ENCODE peak calls at places on chromosome 15, in six cellular contexts. One of them, this sample, is unnamed.
A peak's percentile ranks its signal among the peaks of the same experiment; 100 is the strongest.

GRCh38 chr15:65054333-65055200 is 9.4 kb downstream of the SLC51B start:
- DNase-seq in neural progenitor cell: peak; percentile 81
- DNase-seq in lower lobe of right lung: peak; percentile 76
- DNase-seq in fibroblast of lung: peak; percentile 36
- DNase-seq in right cardiac atrium: peak; percentile 90
- DNase-seq in HCT116: peak; percentile 41
- DNase-seq in this sample: peak; percentile 81

GRCh38 chr15:33460166-33460805 is 149.5 kb downstream of the RYR3 start:
- DNase-seq in neural progenitor cell: no peak
- DNase-seq in lower lobe of right lung: no peak
- DNase-seq in fibroblast of lung: no peak
- DNase-seq in right cardiac atrium: no peak
- DNase-seq in HCT116: no peak
- DNase-seq in this sample: no peak

GRCh38 chr15:60973637-60974415 is 255.3 kb downstream of the RORA start:
- DNase-seq in neural progenitor cell: peak; percentile 42
- DNase-seq in lower lobe of right lung: no peak
- DNase-seq in fibroblast of lung: peak; percentile 74
- DNase-seq in right cardiac atrium: no peak
- DNase-seq in HCT116: no peak
- DNase-seq in this sample: no peak

GRCh38 chr15:77083381-77084160 is 12.7 kb upstream of the TSPAN3 start:
- DNase-seq in neural progenitor cell: peak; percentile 84
- DNase-seq in lower lobe of right lung: peak; percentile 90
- DNase-seq in fibroblast of lung: peak; percentile 76
- DNase-seq in right cardiac atrium: peak; percentile 90
- DNase-seq in HCT116: no peak
- DNase-seq in this sample: peak; percentile 91

GRCh38 chr15:79815468-79815867 is 81.3 kb downstream of the MTHFS start:
- DNase-seq in neural progenitor cell: no peak
- DNase-seq in lower lobe of right lung: no peak
- DNase-seq in fibroblast of lung: no peak
- DNase-seq in right cardiac atrium: peak; percentile 69
- DNase-seq in HCT116: no peak
- DNase-seq in this sample: no peak

GRCh38 chr15:100891316-100892012 is 11.8 kb downstream of the ALDH1A3 start:
- DNase-seq in neural progenitor cell: peak; percentile 79
- DNase-seq in lower lobe of right lung: no peak
- DNase-seq in fibroblast of lung: peak; percentile 22
- DNase-seq in right cardiac atrium: peak; percentile 64
- DNase-seq in HCT116: no peak
- DNase-seq in this sample: no peak

GRCh38 chr15:32843211-32843907 is 125.6 kb downstream of the GREM1 start:
- DNase-seq in neural progenitor cell: no peak
- DNase-seq in lower lobe of right lung: no peak
- DNase-seq in fibroblast of lung: no peak
- DNase-seq in right cardiac atrium: no peak
- DNase-seq in HCT116: no peak
- DNase-seq in this sample: no peak

GRCh38 chr15:45157056-45157455 is 27.3 kb downstream of the DUOX1 start:
- DNase-seq in neural progenitor cell: no peak
- DNase-seq in lower lobe of right lung: no peak
- DNase-seq in fibroblast of lung: peak; percentile 92
- DNase-seq in right cardiac atrium: no peak
- DNase-seq in HCT116: no peak
- DNase-seq in this sample: no peak

GRCh38 chr15:81275711-81276417 is 48.1 kb downstream of the STARD5 start:
- DNase-seq in neural progenitor cell: no peak
- DNase-seq in lower lobe of right lung: no peak
- DNase-seq in fibroblast of lung: peak; percentile 18
- DNase-seq in right cardiac atrium: no peak
- DNase-seq in HCT116: no peak
- DNase-seq in this sample: no peak

GRCh38 chr15:100131321-100132224 is 210.2 kb downstream of the ADAMTS17 start:
- DNase-seq in neural progenitor cell: peak; percentile 49
- DNase-seq in lower lobe of right lung: peak; percentile 62
- DNase-seq in fibroblast of lung: peak; percentile 71
- DNase-seq in right cardiac atrium: peak; percentile 91
- DNase-seq in HCT116: no peak
- DNase-seq in this sample: peak; percentile 82

GRCh38 chr15:31930967-31931366 is 99.3 kb upstream of the CHRNA7 start:
- DNase-seq in neural progenitor cell: no peak
- DNase-seq in lower lobe of right lung: no peak
- DNase-seq in fibroblast of lung: peak; percentile 30
- DNase-seq in right cardiac atrium: no peak
- DNase-seq in HCT116: no peak
- DNase-seq in this sample: no peak

GRCh38 chr15:73165435-73165834 is 113.2 kb downstream of the NEO1 start:
- DNase-seq in neural progenitor cell: no peak
- DNase-seq in lower lobe of right lung: no peak
- DNase-seq in fibroblast of lung: no peak
- DNase-seq in right cardiac atrium: no peak
- DNase-seq in HCT116: no peak
- DNase-seq in this sample: no peak

GRCh38 chr15:75659928-75660645 is 12.4 kb downstream of the SNX33 start:
- DNase-seq in neural progenitor cell: no peak
- DNase-seq in lower lobe of right lung: no peak
- DNase-seq in fibroblast of lung: peak; percentile 27
- DNase-seq in right cardiac atrium: no peak
- DNase-seq in HCT116: no peak
- DNase-seq in this sample: no peak

GRCh38 chr15:44550734-44551133 is 13.8 kb downstream of the EIF3J start:
- DNase-seq in neural progenitor cell: no peak
- DNase-seq in lower lobe of right lung: no peak
- DNase-seq in fibroblast of lung: no peak
- DNase-seq in right cardiac atrium: no peak
- DNase-seq in HCT116: no peak
- DNase-seq in this sample: no peak

GRCh38 chr15:80977627-80978036 is 12.0 kb downstream of the MESD start:
- DNase-seq in neural progenitor cell: peak; percentile 82
- DNase-seq in lower lobe of right lung: peak; percentile 74
- DNase-seq in fibroblast of lung: no peak
- DNase-seq in right cardiac atrium: peak; percentile 81
- DNase-seq in HCT116: no peak
- DNase-seq in this sample: peak; percentile 70

GRCh38 chr15:78229431-78230406 is 4.6 kb downstream of the ACSBG1 start:
- DNase-seq in neural progenitor cell: no peak
- DNase-seq in lower lobe of right lung: no peak
- DNase-seq in fibroblast of lung: no peak
- DNase-seq in right cardiac atrium: no peak
- DNase-seq in HCT116: no peak
- DNase-seq in this sample: no peak

GRCh38 chr15:84608707-84609284 is 8.0 kb downstream of the ZSCAN2 start:
- DNase-seq in neural progenitor cell: no peak
- DNase-seq in lower lobe of right lung: no peak
- DNase-seq in fibroblast of lung: no peak
- DNase-seq in right cardiac atrium: no peak
- DNase-seq in HCT116: no peak
- DNase-seq in this sample: no peak
- H3K4me1 ChIP-seq in neural progenitor cell: no peaks in the 10 kb centered on the region
- H3K4me1 ChIP-seq in lower lobe of right lung: no peaks in the 10 kb centered on the region
- H3K4me1 ChIP-seq in fibroblast of lung: no peaks in the 10 kb centered on the region
- H3K4me1 ChIP-seq in right cardiac atrium: peaks cover 2% of the 10 kb centered on the region
- H3K4me1 ChIP-seq in HCT116: no peaks in the 10 kb centered on the region
- H3K4me1 ChIP-seq in this sample: no peaks in the 10 kb centered on the region

GRCh38 chr15:57897870-57898269 is 167.6 kb downstream of the ALDH1A2 start:
- DNase-seq in neural progenitor cell: no peak
- DNase-seq in lower lobe of right lung: no peak
- DNase-seq in fibroblast of lung: no peak
- DNase-seq in right cardiac atrium: no peak
- DNase-seq in HCT116: no peak
- DNase-seq in this sample: no peak
- H3K4me3 ChIP-seq in neural progenitor cell: no peak overlapping the region
- H3K4me3 ChIP-seq in lower lobe of right lung: no peak overlapping the region
- H3K4me3 ChIP-seq in fibroblast of lung: no peak overlapping the region
- H3K4me3 ChIP-seq in right cardiac atrium: no peak overlapping the region
- H3K4me3 ChIP-seq in HCT116: no peak overlapping the region
- H3K4me3 ChIP-seq in this sample: no peak overlapping the region

DNA sequence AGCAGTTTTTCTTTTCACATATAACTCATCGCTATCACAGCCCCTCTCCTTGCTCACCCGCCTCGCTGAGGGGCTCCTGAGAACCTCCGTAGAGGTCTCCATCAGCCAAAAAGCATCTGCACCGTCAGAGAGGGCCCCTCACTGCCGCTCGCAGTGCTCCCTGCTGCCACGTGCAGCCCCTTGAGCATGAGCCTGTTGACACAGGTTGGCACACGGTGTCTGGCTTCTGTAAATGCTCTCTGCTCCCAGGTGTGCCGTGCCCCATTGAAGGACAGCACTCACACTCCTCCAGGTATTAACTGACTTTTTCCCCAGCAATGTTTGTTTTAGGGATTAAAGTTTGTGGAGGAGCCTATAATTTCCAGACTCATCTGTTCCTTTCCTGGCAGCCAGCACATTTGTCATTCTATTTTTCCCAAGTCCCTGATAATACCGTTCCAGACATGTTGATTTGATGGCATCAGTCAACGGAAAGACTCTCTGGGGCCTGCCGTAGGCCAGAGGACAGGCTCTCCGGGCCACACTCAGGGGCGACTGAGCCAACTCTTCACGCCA is 2.1 kb upstream of the FURIN start:
- DNase-seq in neural progenitor cell: no peak
- DNase-seq in lower lobe of right lung: peak; percentile 65
- DNase-seq in fibroblast of lung: no peak
- DNase-seq in right cardiac atrium: peak; percentile 34
- DNase-seq in HCT116: no peak
- DNase-seq in this sample: no peak
- H3K4me1 ChIP-seq in neural progenitor cell: peaks cover 15% of the 10 kb centered on the region
- H3K4me1 ChIP-seq in lower lobe of right lung: peaks cover 55% of the 10 kb centered on the region
- H3K4me1 ChIP-seq in fibroblast of lung: peaks cover 14% of the 10 kb centered on the region
- H3K4me1 ChIP-seq in right cardiac atrium: peaks cover 16% of the 10 kb centered on the region
- H3K4me1 ChIP-seq in HCT116: peaks cover 58% of the 10 kb centered on the region
- H3K4me1 ChIP-seq in this sample: peaks cover 1% of the 10 kb centered on the region

DNA sequence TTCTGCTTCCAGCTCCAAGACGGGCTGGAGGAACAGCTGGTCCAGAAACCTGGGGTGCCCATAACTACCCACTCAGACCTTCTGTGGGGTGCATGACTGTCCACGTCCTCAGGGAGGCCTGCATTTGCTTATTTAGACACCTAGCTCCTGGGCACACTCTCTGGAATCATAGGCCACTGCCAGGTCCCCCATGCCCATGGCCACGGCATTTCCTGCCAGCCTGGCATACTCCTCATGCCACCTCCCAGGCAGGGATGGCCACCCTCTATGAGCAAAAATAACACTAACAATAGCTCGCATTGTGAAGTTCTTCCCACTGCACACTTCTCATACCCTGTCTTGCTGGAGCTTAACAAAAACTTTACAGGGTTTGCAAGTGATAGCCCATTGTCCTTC is 166.9 kb upstream of the TPM1 start:
- DNase-seq in neural progenitor cell: no peak
- DNase-seq in lower lobe of right lung: no peak
- DNase-seq in fibroblast of lung: no peak
- DNase-seq in right cardiac atrium: no peak
- DNase-seq in HCT116: no peak
- DNase-seq in this sample: no peak
- H3K4me3 ChIP-seq in neural progenitor cell: no peak overlapping the region
- H3K4me3 ChIP-seq in lower lobe of right lung: no peak overlapping the region
- H3K4me3 ChIP-seq in fibroblast of lung: no peak overlapping the region
- H3K4me3 ChIP-seq in right cardiac atrium: no peak overlapping the region
- H3K4me3 ChIP-seq in HCT116: no peak overlapping the region
- H3K4me3 ChIP-seq in this sample: no peak overlapping the region

GRCh38 chr15:92668620-92669019 is 13.0 kb upstream of the FAM174B start:
- DNase-seq in neural progenitor cell: no peak
- DNase-seq in lower lobe of right lung: no peak
- DNase-seq in fibroblast of lung: no peak
- DNase-seq in right cardiac atrium: no peak
- DNase-seq in HCT116: no peak
- DNase-seq in this sample: no peak

GRCh38 chr15:92674347-92674746 is 18.8 kb upstream of the FAM174B start:
- DNase-seq in neural progenitor cell: no peak
- DNase-seq in lower lobe of right lung: no peak
- DNase-seq in fibroblast of lung: no peak
- DNase-seq in right cardiac atrium: no peak
- DNase-seq in HCT116: no peak
- DNase-seq in this sample: no peak

GRCh38 chr15:92669432-92669831 is 13.9 kb upstream of the FAM174B start:
- DNase-seq in neural progenitor cell: peak; percentile 29
- DNase-seq in lower lobe of right lung: no peak
- DNase-seq in fibroblast of lung: no peak
- DNase-seq in right cardiac atrium: no peak
- DNase-seq in HCT116: no peak
- DNase-seq in this sample: no peak

GRCh38 chr15:92670625-92671024 is 15.1 kb upstream of the FAM174B start:
- DNase-seq in neural progenitor cell: no peak
- DNase-seq in lower lobe of right lung: no peak
- DNase-seq in fibroblast of lung: no peak
- DNase-seq in right cardiac atrium: no peak
- DNase-seq in HCT116: no peak
- DNase-seq in this sample: no peak

DNA sequence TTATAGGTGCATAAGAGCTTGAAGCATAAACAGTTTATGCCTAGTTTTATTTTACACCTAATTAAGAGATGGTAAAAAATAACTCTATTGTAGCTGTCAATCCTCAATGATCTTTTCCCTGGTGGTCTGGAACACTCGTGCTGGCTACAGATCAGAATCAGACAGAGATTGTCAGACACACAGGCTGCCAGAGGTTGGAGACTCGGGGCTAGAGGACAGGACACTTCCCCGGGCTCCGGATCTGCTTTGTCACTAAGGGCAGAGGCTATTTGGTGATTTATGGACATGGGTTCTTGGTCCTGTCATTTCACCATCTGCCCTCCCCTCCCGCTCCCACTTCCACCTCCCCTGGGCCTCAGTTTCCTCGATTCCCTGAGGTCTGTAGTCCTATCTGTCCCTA is 16.5 kb upstream of the FAM174B start:
- DNase-seq in neural progenitor cell: no peak
- DNase-seq in lower lobe of right lung: no peak
- DNase-seq in fibroblast of lung: no peak
- DNase-seq in right cardiac atrium: no peak
- DNase-seq in HCT116: no peak
- DNase-seq in this sample: no peak
- H3K4me1 ChIP-seq in neural progenitor cell: peaks cover 36% of the 10 kb centered on the region
- H3K4me1 ChIP-seq in lower lobe of right lung: peaks cover 6% of the 10 kb centered on the region
- H3K4me1 ChIP-seq in fibroblast of lung: no peaks in the 10 kb centered on the region
- H3K4me1 ChIP-seq in right cardiac atrium: peaks cover 9% of the 10 kb centered on the region
- H3K4me1 ChIP-seq in HCT116: no peaks in the 10 kb centered on the region
- H3K4me1 ChIP-seq in this sample: no peaks in the 10 kb centered on the region

GRCh38 chr15:39426552-39427532 is 154.0 kb upstream of the THBS1 start:
- DNase-seq in neural progenitor cell: peak; percentile 21
- DNase-seq in lower lobe of right lung: peak; percentile 73
- DNase-seq in fibroblast of lung: peak; percentile 95
- DNase-seq in right cardiac atrium: peak; percentile 70
- DNase-seq in HCT116: no peak
- DNase-seq in this sample: peak; percentile 83
- H3K4me3 ChIP-seq in neural progenitor cell: no peak overlapping the region
- H3K4me3 ChIP-seq in lower lobe of right lung: no peak overlapping the region
- H3K4me3 ChIP-seq in fibroblast of lung: no peak overlapping the region
- H3K4me3 ChIP-seq in right cardiac atrium: no peak overlapping the region
- H3K4me3 ChIP-seq in HCT116: no peak overlapping the region
- H3K4me3 ChIP-seq in this sample: no peak overlapping the region

GRCh38 chr15:90718232-90718631 is 1.1 kb downstream of the BLM start:
- DNase-seq in neural progenitor cell: no peak
- DNase-seq in lower lobe of right lung: no peak
- DNase-seq in fibroblast of lung: no peak
- DNase-seq in right cardiac atrium: no peak
- DNase-seq in HCT116: no peak
- DNase-seq in this sample: no peak
- H3K4me1 ChIP-seq in neural progenitor cell: peaks cover 12% of the 10 kb centered on the region
- H3K4me1 ChIP-seq in lower lobe of right lung: peaks cover 14% of the 10 kb centered on the region
- H3K4me1 ChIP-seq in fibroblast of lung: peaks cover 6% of the 10 kb centered on the region
- H3K4me1 ChIP-seq in right cardiac atrium: no peaks in the 10 kb centered on the region
- H3K4me1 ChIP-seq in HCT116: peaks cover 19% of the 10 kb centered on the region
- H3K4me1 ChIP-seq in this sample: no peaks in the 10 kb centered on the region